ENCODE peak calls at places on chromosomes 7 and 10, in seven cellular contexts. S is pons; A is NT2/D1; X is HFFc6; D is activated CD4-positive, alpha-beta T cell treated with anti-CD3 and anti-CD28 coated beads for 24 hours; W is NCI-H2081 treated with DMSO at 0.1 percent for 48 hours; E is activated T-helper 1 cell treated with anti-CD3 and anti-CD28 coated beads, Interleukin-12 subunit alpha, Interleukin-12 subunit beta, Interleukin-2, Interleukin-4 antibody, amounts not matched to agents 30 ng/mL and 10 ng/mL and 1 ng/mL, durations not matched to agents 14 hours and 24 hours and 36 hours. L is an unnamed sample.

GRCh38 chr7:28608226-28608625 is 195.9 kb downstream of the CREB5 start:
- DNase-seq in W (no peak), D (no peak), X (no peak), S (no peak), A (no peak), E (no peak), L (no peak)

GRCh38 chr7:14902589-14902963 is at the start of gene DGKB:
- DNase-seq in A (no peak), E (no peak), D (no peak), X (peak; percentile 24), W (peak; percentile 54), S (peak; percentile 40), L (no peak)

GRCh38 chr7:27814054-27814453 is 74.1 kb downstream of the TAX1BP1 start:
- DNase-seq in A (no peak), D (no peak), S (peak; percentile 18), W (no peak), E (no peak), X (no peak), L (no peak)

GRCh38 chr7:145462463-145462862 is 626.6 kb upstream of the TPK1 start:
- DNase-seq in E (no peak), A (no peak), W (no peak), S (no peak), D (no peak), X (no peak), L (no peak)

GRCh38 chr7:108423089-108423989 is 32.9 kb downstream of the NRCAM start:
- DNase-seq in W (no peak), S (no peak), X (no peak), D (no peak), A (no peak), E (no peak), L (no peak)

GRCh38 chr10:43078986-43079273 is 2.1 kb downstream of the RET start:
- DNase-seq in D (no peak), E (no peak), A (no peak), X (no peak), W (no peak), S (no peak), L (peak; percentile 61)

GRCh38 chr7:71198887-71199286 is 66.9 kb downstream of the GALNT17 start:
- DNase-seq in S (no peak), A (no peak), D (no peak), W (no peak), E (no peak), X (no peak), L (no peak)

GRCh38 chr10:90960355-90960814 is 39.5 kb upstream of the ANKRD1 start:
- DNase-seq in D (no peak), X (peak; percentile 98), A (no peak), S (peak; percentile 24), W (no peak), E (no peak), L (no peak)

GRCh38 chr7:36506820-36507219 is 117.2 kb downstream of the ANLN start:
- DNase-seq in D (no peak), A (no peak), W (no peak), X (peak; percentile 11), S (no peak), E (no peak), L (no peak)

GRCh38 chr7:76108540-76109233 is 60.8 kb downstream of the MDH2 start:
- DNase-seq in W (no peak), S (no peak), A (no peak), D (no peak), E (no peak), X (no peak), L (no peak)

GRCh38 chr7:13742126-13742525 is 247.3 kb downstream of the ETV1 start:
- DNase-seq in E (no peak), X (peak; percentile 83), S (no peak), A (peak; percentile 13), D (no peak), W (no peak), L (no peak)

GRCh38 chr10:125204400-125204799 is 44.0 kb upstream of the CTBP2 start:
- DNase-seq in E (no peak), W (no peak), X (no peak), A (no peak), D (no peak), S (no peak), L (no peak)

GRCh38 chr7:44284216-44284615 is 41.2 kb downstream of the CAMK2B start:
- DNase-seq in A (no peak), D (no peak), E (no peak), W (no peak), X (no peak), S (no peak), L (no peak)

GRCh38 chr10:124168991-124169826 is 75.8 kb upstream of the CHST15 start:
- DNase-seq in D (no peak), X (no peak), E (no peak), A (no peak), W (no peak), S (no peak), L (no peak)

GRCh38 chr10:98292976-98293375 is 25.0 kb upstream of the LOXL4 start:
- DNase-seq in X (no peak), D (no peak), W (no peak), E (no peak), S (no peak), A (no peak), L (no peak)

GRCh38 chr7:130384371-130384801 is 4.1 kb downstream of the CPA1 start:
- DNase-seq in W (no peak), S (no peak), X (no peak), D (no peak), A (no peak), E (no peak), L (peak; percentile 38)

GRCh38 chr7:42244828-42245227 is 7.8 kb upstream of the GLI3 start:
- DNase-seq in S (no peak), E (no peak), W (no peak), X (peak; percentile 55), A (no peak), D (no peak), L (no peak)

GRCh38 chr10:79375321-79376077 is 28.2 kb downstream of the PPIF start:
- DNase-seq in W (no peak), D (no peak), A (no peak), S (no peak), X (peak; percentile 42), E (no peak), L (peak; percentile 47)

L was measured in stimulated activated effector memory CD8-positive, alpha-beta T cell treated with anti-CD3 and anti-CD28 coated beads, Interleukin-12 subunit alpha, Interleukin-12 subunit beta, amount 100 ng/mL, for 72 hours.